ENCODE peak calls at places on chromosomes 3 and 15, in four cellular contexts. X is cardiac muscle cell, L is NCI-H1092 treated with DMSO at 0.1 percent for 48 hours, N is posterior cingulate gyrus. H is an unnamed sample.

GRCh38 chr15:36601497-36601932 is 22.1 kb downstream of the CDIN1 start:
- DNase-seq in X (peak), L (no peak), N (no peak), H (no peak)

GRCh38 chr15:50210462-50211264 is 28.7 kb downstream of the SLC27A2 start:
- DNase-seq in X (no peak), L (no peak), N (no peak), H (no peak)

GRCh38 chr3:114144909-114145688 is 33.8 kb downstream of the DRD3 start:
- DNase-seq in X (peak), L (no peak), N (no peak), H (peak)

GRCh38 chr3:177401375-177401774 is 204.1 kb upstream of the TBL1XR1 start:
- DNase-seq in X (no peak), L (no peak), N (no peak), H (no peak)

GRCh38 chr3:197027151-197027895 is 2.3 kb downstream of the MELTF start:
- DNase-seq in X (peak), L (no peak), N (no peak), H (no peak)

GRCh38 chr3:157127831-157128767 is 31.8 kb downstream of the CCNL1 start:
- DNase-seq in X (peak), L (no peak), N (no peak), H (no peak)

GRCh38 chr3:160804762-160805161 is 48.7 kb downstream of the PPM1L start:
- DNase-seq in X (peak), L (peak), N (no peak), H (no peak)

GRCh38 chr3:52059781-52060180 is 3.4 kb upstream of the DUSP7 start:
- DNase-seq in X (no peak), L (no peak), N (no peak), H (no peak)

GRCh38 chr3:123740391-123740822 is 143.7 kb downstream of the MYLK start:
- DNase-seq in X (no peak), L (no peak), N (no peak), H (no peak)